ENCODE peak calls at places on chromosomes 2 and 18, in four cellular contexts. B is lower leg skin, N is dermis blood vessel endothelial cell, A is NCI-H1092 treated with DMSO at 0.1 percent for 48 hours. L is an unnamed sample.

GRCh38 chr2:156356006-156356764 is 23.7 kb upstream of the NR4A2 start:
- DNase-seq in B (no peak), N (no peak), A (no peak), L (no peak)

GRCh38 chr2:216142540-216142939 is 33.4 kb downstream of the XRCC5 start:
- DNase-seq in B (no peak), N (no peak), A (no peak), L (no peak)

GRCh38 chr18:30566877-30567276 is 475.7 kb downstream of the DSC3 start:
- DNase-seq in B (no peak), N (no peak), A (no peak), L (no peak)

GRCh38 chr2:174587607-174588006 is 10.0 kb downstream of the WIPF1 start:
- DNase-seq in B (no peak), N (no peak), A (no peak), L (no peak)

GRCh38 chr2:46849741-46850474 is 65.7 kb downstream of the MCFD2 start:
- DNase-seq in B (no peak), N (peak; percentile 43), A (peak; percentile 16), L (no peak)

GRCh38 chr2:144501118-144501517 is 18.8 kb downstream of the ZEB2 start:
- DNase-seq in B (no peak), N (no peak), A (no peak), L (no peak)

GRCh38 chr2:219171231-219171651 is 1.4 kb upstream of the SLC23A3 start:
- DNase-seq in B (peak; percentile 85), N (peak; percentile 86), A (no peak), L (peak; percentile 19)

GRCh38 chr2:65932571-65932970 is 500.2 kb upstream of the SPRED2 start:
- DNase-seq in B (no peak), N (no peak), A (no peak), L (no peak)

GRCh38 chr2:133157141-133157540 is 411.1 kb downstream of the NCKAP5 start:
- DNase-seq in B (no peak), N (no peak), A (no peak), L (no peak)

GRCh38 chr18:48542513-48543181 is 3.8 kb downstream of the CTIF start:
- DNase-seq in B (no peak), N (no peak), A (no peak), L (peak; percentile 28)

GRCh38 chr2:98478861-98479770 is 34.5 kb downstream of the INPP4A start:
- DNase-seq in B (no peak), N (no peak), A (no peak), L (no peak)

GRCh38 chr2:212034841-212035585 is 503.6 kb downstream of the ERBB4 start:
- DNase-seq in B (no peak), N (peak; percentile 46), A (no peak), L (no peak)

GRCh38 chr2:151560289-151560688 is 150.6 kb downstream of the RIF1 start:
- DNase-seq in B (no peak), N (peak; percentile 31), A (no peak), L (no peak)

GRCh38 chr2:241268716-241269445 is 46.6 kb downstream of the HDLBP start:
- DNase-seq in B (no peak), N (no peak), A (no peak), L (no peak)

GRCh38 chr2:109422758-109423500 is 190.8 kb downstream of the SEPTIN10 start:
- DNase-seq in B (no peak), N (no peak), A (no peak), L (no peak)

GRCh38 chr2:224887159-224887558 is 155.1 kb downstream of the DOCK10 start:
- DNase-seq in B (no peak), N (no peak), A (no peak), L (no peak)

GRCh38 chr2:1233280-1233679 is 180.0 kb upstream of the TPO start:
- DNase-seq in B (no peak), N (no peak), A (peak; percentile 72), L (peak; percentile 88)

GRCh38 chr2:217071416-217071815 is 211.6 kb upstream of the TNP1 start:
- DNase-seq in B (no peak), N (no peak), A (no peak), L (no peak)

GRCh38 chr2:429575-430254 is 141.8 kb upstream of the ALKAL2 start:
- DNase-seq in B (no peak), N (no peak), A (no peak), L (no peak)

GRCh38 chr18:9782073-9782857 is 74.2 kb downstream of the RAB31 start:
- DNase-seq in B (no peak), N (peak; percentile 17), A (no peak), L (no peak)

GRCh38 chr2:204274991-204275390 is 270.3 kb upstream of the PARD3B start:
- DNase-seq in B (no peak), N (no peak), A (no peak), L (no peak)

GRCh38 chr2:190451561-190452176 is 43.5 kb downstream of the MFSD6 start:
- DNase-seq in B (no peak), N (no peak), A (no peak), L (no peak)

GRCh38 chr18:23872701-23873550 is 141.6 kb upstream of the TTC39C start:
- DNase-seq in B (peak; percentile 56), N (no peak), A (no peak), L (no peak)

GRCh38 chr2:113214141-113214540 is 40.4 kb downstream of the PSD4 start:
- DNase-seq in B (no peak), N (no peak), A (no peak), L (no peak)

GRCh38 chr2:178629463-178629862 is 149.2 kb downstream of the PLEKHA3 start:
- DNase-seq in B (no peak), N (no peak), A (no peak), L (no peak)

GRCh38 chr2:234266952-234267351 is 216.4 kb downstream of the SPP2 start:
- DNase-seq in B (no peak), N (no peak), A (no peak), L (no peak)

GRCh38 chr2:208265371-208265806 is 666 bp upstream of the PIKFYVE start:
- DNase-seq in B (no peak), N (peak; percentile 65), A (no peak), L (peak; percentile 83)

GRCh38 chr2:163715199-163715598 is 20.6 kb downstream of the FIGN start:
- DNase-seq in B (no peak), N (no peak), A (no peak), L (no peak)